ENCODE peak calls at places on chromosome 16, in ten cellular contexts. N, H, T, W, S, E, L, X, K and I are unnamed samples.

GRCh38 chr16:88744520-88744835 is 38.2 kb downstream of the CTU2 start:
- DNase-seq in N (no peak), H (no peak), T (no peak), W (no peak), S (no peak), E (no peak), L (no peak), X (no peak), K (no peak), I (no peak)

GRCh38 chr16:12323007-12323699 is 346.6 kb downstream of the SNX29 start:
- DNase-seq in N (no peak), H (no peak), T (peak), W (no peak), S (no peak), E (no peak), L (peak), X (no peak), K (peak), I (no peak)

GRCh38 chr16:50326264-50326663 is 42.5 kb downstream of the BRD7 start:
- DNase-seq in N (no peak), H (no peak), T (no peak), W (no peak), S (no peak), E (no peak), L (no peak), X (no peak), K (no peak), I (no peak)

GRCh38 chr16:77551352-77551751 is 116.5 kb upstream of the ADAMTS18 start:
- DNase-seq in N (no peak), H (no peak), T (no peak), W (no peak), S (no peak), E (no peak), L (no peak), X (no peak), K (no peak), I (no peak)

GRCh38 chr16:57083469-57083868 is 8.9 kb upstream of the CPNE2 start:
- DNase-seq in N (no peak), H (no peak), T (no peak), W (no peak), S (no peak), E (no peak), L (no peak), X (no peak), K (no peak), I (no peak)

GRCh38 chr16:72927199-72928088 is 120.5 kb downstream of the ZFHX3 start:
- DNase-seq in N (peak), H (peak), T (no peak), W (no peak), S (no peak), E (no peak), L (peak), X (no peak), K (peak), I (peak)

GRCh38 chr16:11208916-11209665 is 46.9 kb downstream of the SOCS1 start:
- DNase-seq in N (no peak), H (no peak), T (no peak), W (no peak), S (no peak), E (no peak), L (peak), X (no peak), K (peak), I (no peak)

GRCh38 chr16:82082543-82083244 is 47.6 kb downstream of the HSD17B2 start:
- DNase-seq in N (no peak), H (no peak), T (no peak), W (no peak), S (no peak), E (no peak), L (peak), X (no peak), K (peak), I (no peak)

GRCh38 chr16:89315791-89316581 is 98.5 kb downstream of the ZNF778 start:
- DNase-seq in N (no peak), H (no peak), T (peak), W (no peak), S (no peak), E (no peak), L (peak), X (peak), K (peak), I (peak)

GRCh38 chr16:70470141-70470926 is 15.9 kb downstream of the FCSK start:
- DNase-seq in N (no peak), H (no peak), T (no peak), W (no peak), S (no peak), E (no peak), L (no peak), X (no peak), K (no peak), I (no peak)

GRCh38 chr16:48814994-48815393 is 205.0 kb upstream of the N4BP1 start:
- DNase-seq in N (no peak), H (no peak), T (no peak), W (no peak), S (no peak), E (no peak), L (no peak), X (no peak), K (no peak), I (no peak)

GRCh38 chr16:17602678-17603077 is 131.9 kb upstream of the XYLT1 start:
- DNase-seq in N (no peak), H (no peak), T (no peak), W (no peak), S (no peak), E (no peak), L (no peak), X (no peak), K (no peak), I (no peak)

GRCh38 chr16:56649820-56650219 is 1.9 kb upstream of the MT1B start:
- DNase-seq in N (no peak), H (no peak), T (no peak), W (no peak), S (no peak), E (no peak), L (no peak), X (no peak), K (no peak), I (no peak)

GRCh38 chr16:48244080-48244862 is at the start of gene LONP2:
- DNase-seq in N (no peak), H (peak), T (peak), W (peak), S (peak), E (peak), L (peak), X (peak), K (peak), I (peak)

GRCh38 chr16:81885976-81886586 is 107.0 kb downstream of the PLCG2 start:
- DNase-seq in N (no peak), H (peak), T (peak), W (no peak), S (no peak), E (peak), L (peak), X (no peak), K (peak), I (no peak)

GRCh38 chr16:1424028-1424427 is 3.5 kb upstream of the UQCC4 start:
- DNase-seq in N (no peak), H (no peak), T (no peak), W (no peak), S (no peak), E (no peak), L (no peak), X (no peak), K (no peak), I (no peak)